ENCODE peak calls at places on chromosomes 16 and 17, in five cellular contexts. G, D, X, M and E are unnamed samples.

GRCh38 chr16:8869212-8869987 is 594 bp upstream of the CARHSP1 start:
- DNase-seq in G (no peak), D (no peak), X (no peak), M (peak), E (no peak)

GRCh38 chr16:70553645-70554044 is 30.0 kb downstream of the SF3B3 start:
- DNase-seq in G (no peak), D (no peak), X (no peak), M (no peak), E (no peak)

GRCh38 chr16:30997887-30998711 is 12.3 kb downstream of the STX1B start:
- DNase-seq in G (no peak), D (no peak), X (no peak), M (no peak), E (no peak)

GRCh38 chr17:82270651-82271050 is 2.8 kb downstream of the CSNK1D start:
- DNase-seq in G (no peak), D (no peak), X (no peak), M (no peak), E (no peak)

GRCh38 chr17:63309021-63309420 is 137.1 kb downstream of the CYB561 start:
- DNase-seq in G (no peak), D (no peak), X (no peak), M (no peak), E (no peak)

GRCh38 chr16:13138528-13138927 is 237.1 kb downstream of the SHISA9 start:
- DNase-seq in G (no peak), D (no peak), X (no peak), M (no peak), E (no peak)

GRCh38 chr16:15907863-15908478 is 19.6 kb upstream of the CEP20 start:
- DNase-seq in G (peak), D (no peak), X (no peak), M (peak), E (no peak)

GRCh38 chr17:79487149-79487548 is 123.7 kb downstream of the RBFOX3 start:
- DNase-seq in G (no peak), D (no peak), X (no peak), M (no peak), E (no peak)

GRCh38 chr16:86899757-86900156 is 321.4 kb downstream of the FOXL1 start:
- DNase-seq in G (no peak), D (no peak), X (no peak), M (no peak), E (no peak)

GRCh38 chr16:714558-715447 is at the start of gene METRN:
- DNase-seq in G (peak), D (peak), X (peak), M (peak), E (peak)

GRCh38 chr16:54316095-54316494 is 29.5 kb upstream of the IRX3 start:
- DNase-seq in G (no peak), D (no peak), X (no peak), M (no peak), E (no peak)

GRCh38 chr17:77449908-77450741 is 309.4 kb downstream of the SEC14L1 start:
- DNase-seq in G (peak), D (peak), X (peak), M (peak), E (peak)

GRCh38 chr16:660132-660458 is 7.8 kb upstream of the RHOT2 start:
- DNase-seq in G (no peak), D (no peak), X (no peak), M (no peak), E (no peak)

GRCh38 chr17:7552621-7553051 is 3.8 kb downstream of the TNFSF12 start:
- DNase-seq in G (no peak), D (no peak), X (no peak), M (no peak), E (no peak)

GRCh38 chr17:33522623-33523022 is 229.5 kb upstream of the ASIC2 start:
- DNase-seq in G (no peak), D (no peak), X (no peak), M (no peak), E (no peak)